ENCODE peak calls at places on chromosomes 2 and 18, in eight cellular contexts. J is posterior cingulate gyrus, L is GM06990, O is NCI-H1092 treated with DMSO at 0.1 percent for 48 hours, U is M059J, D is lower lobe of right lung, I is GM03348, B is progenitor cell of endocrine pancreas. C is an unnamed sample.

GRCh38 chr2:203122317-203122998 is 107.8 kb downstream of the NBEAL1 start:
- DNase-seq in J (no peak), L (no peak), O (no peak), U (peak), D (no peak), I (no peak), B (no peak), C (no peak)

GRCh38 chr2:205700331-205701132 is 18.2 kb downstream of the NRP2 start:
- DNase-seq in J (no peak), L (no peak), O (no peak), U (peak), D (peak), I (peak), B (no peak), C (no peak)

GRCh38 chr2:75276093-75277055 is 77.1 kb upstream of the TACR1 start:
- DNase-seq in J (no peak), L (no peak), O (no peak), U (peak), D (no peak), I (peak), B (no peak), C (no peak)

GRCh38 chr2:30756051-30756719 is 51.1 kb downstream of the CAPN13 start:
- DNase-seq in J (no peak), L (no peak), O (no peak), U (peak), D (no peak), I (no peak), B (no peak), C (no peak)

GRCh38 chr18:44589709-44590108 is 91.0 kb upstream of the SETBP1 start:
- DNase-seq in J (no peak), L (no peak), O (no peak), U (peak), D (no peak), I (peak), B (no peak), C (no peak)

GRCh38 chr2:36373149-36373880 is 17.7 kb downstream of the CRIM1 start:
- DNase-seq in J (no peak), L (no peak), O (no peak), U (peak), D (no peak), I (peak), B (no peak), C (peak)

GRCh38 chr2:143988082-143988481 is 531.8 kb downstream of the ZEB2 start:
- DNase-seq in J (no peak), L (no peak), O (no peak), U (no peak), D (no peak), I (no peak), B (no peak), C (no peak)

GRCh38 chr2:148730085-148730484 is 85.5 kb downstream of the EPC2 start:
- DNase-seq in J (no peak), L (no peak), O (no peak), U (no peak), D (no peak), I (no peak), B (no peak), C (no peak)